ENCODE peak calls at places on chromosomes 13 and 19, in six cellular contexts. S is lower leg skin, H is BE2C, D is AG04450, Q is thoracic aorta, I is left lung. N is an unnamed sample.

GRCh38 chr13:65872448-65872847 is 1357.7 kb downstream of the PCDH9 start:
- DNase-seq in S (no peak), H (no peak), D (no peak), Q (no peak), I (no peak), N (no peak)

GRCh38 chr13:27549406-27549981 is 70.8 kb downstream of the LNX2 start:
- DNase-seq in S (no peak), H (no peak), D (no peak), Q (no peak), I (no peak), N (peak)

GRCh38 chr19:5308471-5309437 is 31.9 kb downstream of the PTPRS start:
- DNase-seq in S (peak), H (peak), D (peak), Q (peak), I (peak), N (peak)

GRCh38 chr13:85700909-85701308 is 98.3 kb downstream of the SLITRK6 start:
- DNase-seq in S (no peak), H (no peak), D (no peak), Q (no peak), I (no peak), N (peak)

GRCh38 chr19:58520257-58520599 is 618 bp upstream of the ZBTB45 start:
- DNase-seq in S (no peak), H (no peak), D (no peak), Q (no peak), I (no peak), N (no peak)

GRCh38 chr13:89212186-89212585 is 1541.0 kb downstream of the SLITRK5 start:
- DNase-seq in S (no peak), H (no peak), D (no peak), Q (no peak), I (no peak), N (no peak)

GRCh38 chr19:5115771-5116202 is 146.9 kb downstream of the KDM4B start:
- DNase-seq in S (no peak), H (no peak), D (no peak), Q (no peak), I (no peak), N (no peak)

GRCh38 chr19:17686592-17687042 is 1.5 kb downstream of the UNC13A start:
- DNase-seq in S (no peak), H (peak), D (no peak), Q (no peak), I (no peak), N (no peak)

GRCh38 chr13:38398810-38399493 is 49.3 kb downstream of the UFM1 start:
- DNase-seq in S (no peak), H (no peak), D (no peak), Q (no peak), I (no peak), N (peak)

GRCh38 chr13:112954488-112955270 is 14.3 kb upstream of the MCF2L start:
- DNase-seq in S (peak), H (no peak), D (no peak), Q (no peak), I (no peak), N (no peak)

GRCh38 chr19:56333506-56333905 is 18.9 kb upstream of the ZSCAN5A start:
- DNase-seq in S (no peak), H (peak), D (peak), Q (no peak), I (no peak), N (peak)

GRCh38 chr13:99446242-99446641 is 55.0 kb upstream of the TM9SF2 start:
- DNase-seq in S (no peak), H (no peak), D (no peak), Q (no peak), I (no peak), N (no peak)

GRCh38 chr13:113508531-113509254 is 18.2 kb upstream of the DCUN1D2 start:
- DNase-seq in S (peak), H (no peak), D (no peak), Q (no peak), I (peak), N (no peak)

GRCh38 chr19:13784731-13785452 is 10.4 kb upstream of the ZSWIM4 start:
- DNase-seq in S (peak), H (peak), D (no peak), Q (peak), I (peak), N (peak)

GRCh38 chr19:6551607-6552450 is 21.0 kb downstream of the TNFSF9 start:
- DNase-seq in S (no peak), H (peak), D (no peak), Q (no peak), I (peak), N (no peak)

GRCh38 chr19:28505134-28505533 is 707.8 kb downstream of the UQCRFS1 start:
- DNase-seq in S (peak), H (no peak), D (no peak), Q (no peak), I (no peak), N (no peak)

GRCh38 chr19:1648156-1648925 is 4.1 kb downstream of the TCF3 start:
- DNase-seq in S (no peak), H (no peak), D (no peak), Q (no peak), I (peak), N (no peak)

GRCh38 chr19:1646931-1647663 is 5.3 kb downstream of the TCF3 start:
- DNase-seq in S (no peak), H (peak), D (no peak), Q (no peak), I (peak), N (no peak)

GRCh38 chr19:1648926-1649541 is 3.4 kb downstream of the TCF3 start:
- DNase-seq in S (no peak), H (no peak), D (no peak), Q (no peak), I (peak), N (no peak)

GRCh38 chr19:1646149-1646930 is 6.1 kb downstream of the TCF3 start:
- DNase-seq in S (no peak), H (peak), D (no peak), Q (no peak), I (peak), N (no peak)

GRCh38 chr19:1647664-1648155 is 4.7 kb downstream of the TCF3 start:
- DNase-seq in S (no peak), H (no peak), D (no peak), Q (no peak), I (peak), N (no peak)
- H3K4me3 ChIP-seq in S (no peak), H (no peak), D (no peak), Q (no peak), I (no peak), N (no peak)

GRCh38 chr13:96065851-96066250 is 12.7 kb upstream of the UGGT2 start:
- DNase-seq in S (no peak), H (no peak), D (no peak), Q (no peak), I (no peak), N (no peak)
- TF ChIP-seq CTCF in S (no peak), H (peak), D (no peak), Q (no peak), I (no peak), N (no peak)

GRCh38 chr13:21583496-21583895 is 20.5 kb downstream of the MICU2 start:
- DNase-seq in S (no peak), H (peak), D (no peak), Q (no peak), I (no peak), N (no peak)

GRCh38 chr13:21584973-21585592 is 18.9 kb downstream of the MICU2 start:
- DNase-seq in S (no peak), H (no peak), D (no peak), Q (no peak), I (no peak), N (no peak)

GRCh38 chr13:21576424-21576823 is 27.5 kb downstream of the MICU2 start:
- DNase-seq in S (no peak), H (no peak), D (no peak), Q (no peak), I (no peak), N (no peak)

GRCh38 chr13:21579754-21580316 is 24.1 kb downstream of the MICU2 start:
- DNase-seq in S (no peak), H (no peak), D (no peak), Q (no peak), I (no peak), N (no peak)

DNA sequence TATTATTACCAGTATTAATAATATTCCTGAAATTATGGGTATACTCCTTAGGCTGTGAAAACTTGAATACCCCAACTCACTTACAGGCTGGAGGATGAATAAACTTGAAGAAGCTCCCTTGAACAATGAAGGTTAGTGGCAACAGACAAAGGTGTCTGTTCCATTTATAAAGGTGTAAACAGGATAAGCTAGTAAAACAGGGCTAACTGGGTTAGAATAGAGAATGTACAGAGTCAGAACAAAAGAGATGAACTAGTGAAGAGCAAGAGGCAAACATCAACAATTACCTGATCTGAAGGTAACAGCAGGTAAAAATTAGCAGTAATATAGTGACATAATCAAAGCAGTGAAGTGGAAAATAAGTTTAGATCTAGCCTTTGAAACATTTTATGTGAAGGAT is 23.2 kb downstream of the MICU2 start:
- DNase-seq in S (no peak), H (no peak), D (no peak), Q (no peak), I (no peak), N (peak)
- H3K4me3 ChIP-seq in S (no peak), H (no peak), D (no peak), Q (no peak), I (no peak), N (no peak)

GRCh38 chr19:35958660-35959039 is 22.5 kb downstream of the LRFN3 start:
- DNase-seq in S (no peak), H (no peak), D (no peak), Q (no peak), I (no peak), N (no peak)

GRCh38 chr19:35955881-35956634 is 19.9 kb downstream of the LRFN3 start:
- DNase-seq in S (no peak), H (no peak), D (no peak), Q (no peak), I (no peak), N (no peak)

GRCh38 chr19:35960432-35960972 is 24.3 kb downstream of the LRFN3 start:
- DNase-seq in S (no peak), H (no peak), D (no peak), Q (no peak), I (no peak), N (no peak)

GRCh38 chr19:35959968-35960320 is 23.8 kb downstream of the LRFN3 start:
- DNase-seq in S (no peak), H (no peak), D (no peak), Q (no peak), I (no peak), N (no peak)

DNA sequence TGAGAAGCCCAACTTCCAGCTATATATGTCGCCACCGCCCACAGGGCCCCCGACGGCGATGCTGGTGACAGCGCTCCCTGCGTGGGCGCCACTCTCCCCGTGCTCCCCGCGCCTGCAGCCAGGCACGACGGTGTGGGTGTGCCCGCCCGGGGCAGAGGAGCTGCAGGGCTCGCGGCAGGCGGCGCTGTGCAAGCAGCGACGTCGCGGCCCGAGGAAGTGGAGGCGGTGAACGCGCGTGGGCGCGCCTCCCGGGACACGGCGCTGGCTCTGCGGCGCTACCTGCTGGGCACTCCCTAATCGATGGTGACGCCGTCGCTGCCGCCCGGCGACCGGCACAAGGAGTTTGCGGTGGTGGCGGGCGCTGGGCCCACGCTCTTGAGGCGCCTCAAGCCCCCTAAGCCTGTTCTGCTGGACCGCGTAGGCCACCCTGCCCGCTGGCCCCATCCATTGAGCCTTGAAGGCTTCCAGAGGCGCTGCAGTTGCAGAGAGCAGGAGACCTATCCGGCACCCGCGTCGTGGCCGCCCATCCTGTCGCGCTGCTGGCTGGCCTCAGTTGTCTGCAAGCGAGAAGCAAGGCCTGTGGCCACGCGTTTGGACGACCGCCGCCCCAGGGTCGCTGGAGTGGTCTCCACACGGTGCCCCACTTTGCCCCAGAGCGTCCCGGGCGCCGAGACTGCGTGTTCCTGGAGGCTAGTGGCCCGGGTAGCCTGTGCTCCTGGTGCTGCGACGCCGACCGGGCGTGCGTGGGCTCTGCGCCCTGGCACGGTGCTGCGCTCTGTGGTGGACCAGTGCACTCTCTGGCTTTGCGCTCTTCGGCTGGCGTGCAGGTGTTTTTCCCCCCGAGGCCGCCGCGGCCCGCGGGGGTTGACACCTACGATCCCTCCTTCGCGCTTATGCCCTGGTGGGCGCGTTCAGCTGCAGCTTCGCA is 23.1 kb downstream of the LRFN3 start:
- DNase-seq in S (no peak), H (peak), D (no peak), Q (no peak), I (peak), N (no peak)
- TF ChIP-seq CTCF in S (no peak), H (peak), D (peak), Q (no peak), I (peak), N (no peak)

DNA sequence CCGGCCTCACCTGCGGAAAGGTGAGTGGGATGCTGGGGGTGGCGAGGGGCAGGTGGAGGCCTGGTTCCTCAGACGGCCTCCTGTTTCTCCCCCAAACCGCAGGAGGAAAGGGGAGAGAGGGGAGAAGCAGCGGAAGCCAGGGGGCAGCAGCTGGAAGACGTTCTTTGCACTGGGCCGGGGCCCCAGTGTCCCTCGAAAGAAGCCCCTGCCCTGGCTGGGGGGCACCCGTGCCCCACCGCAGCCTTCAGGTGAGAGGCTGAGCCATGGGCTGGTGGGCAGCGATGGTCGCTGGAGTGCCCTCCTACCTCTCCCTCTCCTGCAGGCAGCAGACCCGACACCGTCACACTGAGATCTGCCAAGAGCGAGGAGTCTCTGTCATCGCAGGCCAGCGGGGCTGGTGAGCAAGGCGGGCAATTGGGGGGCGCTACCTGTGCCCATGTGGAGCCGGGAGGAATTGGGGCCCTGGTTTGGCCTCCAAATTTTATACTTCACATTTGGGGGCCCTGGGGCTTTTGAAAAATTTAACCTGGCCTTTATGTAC is 9.8 kb downstream of the ARHGAP33 start:
- DNase-seq in S (no peak), H (no peak), D (no peak), Q (no peak), I (no peak), N (no peak)
- H3K4me3 ChIP-seq in S (no peak), H (no peak), D (no peak), Q (no peak), I (no peak), N (no peak)

GRCh38 chr13:71830736-71831135 is 36.3 kb downstream of the DACH1 start:
- DNase-seq in S (no peak), H (no peak), D (no peak), Q (no peak), I (no peak), N (no peak)

GRCh38 chr13:71828117-71828516 is 38.9 kb downstream of the DACH1 start:
- DNase-seq in S (no peak), H (no peak), D (no peak), Q (no peak), I (no peak), N (no peak)

GRCh38 chr13:71831716-71832115 is 35.3 kb downstream of the DACH1 start:
- DNase-seq in S (no peak), H (no peak), D (no peak), Q (no peak), I (no peak), N (no peak)

GRCh38 chr13:71829542-71829941 is 37.5 kb downstream of the DACH1 start:
- DNase-seq in S (no peak), H (no peak), D (no peak), Q (no peak), I (no peak), N (no peak)

GRCh38 chr13:71828564-71828963 is 38.4 kb downstream of the DACH1 start:
- DNase-seq in S (no peak), H (no peak), D (no peak), Q (no peak), I (no peak), N (no peak)
- TF ChIP-seq CTCF in S (no peak), H (no peak), D (no peak), Q (no peak), I (no peak), N (no peak)

GRCh38 chr13:110561335-110562033 is at the start of gene RAB20:
- DNase-seq in S (peak), H (peak), D (peak), Q (peak), I (peak), N (peak)

GRCh38 chr13:110560606-110561334 is 752 bp downstream of the RAB20 start:
- DNase-seq in S (no peak), H (no peak), D (no peak), Q (no peak), I (no peak), N (peak)

GRCh38 chr13:110559429-110559943 is 2.0 kb downstream of the RAB20 start:
- DNase-seq in S (peak), H (no peak), D (no peak), Q (no peak), I (peak), N (no peak)

GRCh38 chr13:110557610-110558305 is 3.8 kb downstream of the RAB20 start:
- DNase-seq in S (no peak), H (no peak), D (no peak), Q (no peak), I (peak), N (no peak)

GRCh38 chr13:110559986-110560385 is 1.5 kb downstream of the RAB20 start:
- DNase-seq in S (no peak), H (no peak), D (no peak), Q (no peak), I (no peak), N (peak)
- H3K4me3 ChIP-seq in S (no peak), H (no peak), D (peak), Q (peak), I (peak), N (no peak)

DNA sequence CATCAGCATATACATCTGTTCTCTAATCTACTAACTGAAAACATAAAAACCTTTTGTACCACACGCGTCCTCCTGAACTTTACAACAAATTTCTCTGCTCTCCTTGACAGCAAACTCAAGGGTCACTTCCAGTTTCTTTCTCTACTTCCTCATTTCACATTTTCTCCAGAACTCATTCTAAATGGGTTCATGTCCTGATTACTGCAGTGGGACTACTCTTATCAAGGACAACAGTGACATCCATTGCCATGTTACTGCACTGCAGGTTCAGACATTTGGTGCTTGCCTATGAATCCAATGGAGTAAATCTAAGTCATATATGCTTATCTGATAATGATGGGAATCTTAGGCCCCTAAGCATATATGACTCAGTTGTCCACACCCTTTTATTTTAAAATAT is 35.3 kb downstream of the FPR3 start:
- DNase-seq in S (no peak), H (no peak), D (no peak), Q (no peak), I (no peak), N (peak)
- TF ChIP-seq CTCF in S (no peak), H (no peak), D (no peak), Q (no peak), I (peak), N (no peak)

DNA sequence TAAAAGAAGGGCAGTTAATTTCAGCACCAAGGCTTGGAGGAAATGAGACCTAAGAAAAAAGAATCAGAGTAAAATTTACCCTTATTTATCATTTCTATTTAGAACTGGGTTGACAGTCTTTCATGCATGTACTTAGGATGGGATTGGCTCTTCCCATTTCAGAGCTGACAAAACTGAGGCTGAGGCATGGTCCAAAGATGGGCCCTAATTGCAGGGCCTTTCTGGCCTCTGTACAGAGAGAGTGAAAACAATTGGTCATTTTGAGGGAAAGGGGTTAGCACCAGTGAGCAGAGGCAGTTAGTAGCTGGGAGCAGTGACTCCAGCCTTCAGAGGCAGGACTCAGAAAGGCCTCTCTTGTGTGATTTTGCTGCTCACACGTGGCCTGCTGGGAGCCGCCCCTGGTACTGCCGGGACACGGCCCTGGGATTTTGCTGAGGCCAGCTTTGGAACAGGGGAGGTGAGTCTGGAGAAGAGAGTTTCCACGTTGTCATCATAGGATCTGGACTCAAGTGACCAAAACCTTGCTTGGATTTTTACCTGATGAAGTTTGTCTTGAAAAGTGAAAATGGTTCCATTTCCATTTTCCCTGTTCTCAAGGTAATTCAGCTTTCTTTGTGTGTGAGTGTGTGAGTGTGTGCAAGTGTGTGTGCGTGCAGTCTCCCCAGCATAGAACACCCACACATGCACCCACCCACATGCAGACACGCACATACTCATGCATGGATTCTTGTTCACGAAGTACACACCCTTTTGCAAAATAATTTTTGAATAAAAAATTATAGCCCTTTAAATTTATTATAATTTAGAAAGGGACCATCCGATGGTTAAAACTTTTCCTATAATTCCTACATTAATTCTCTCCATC is at the start of gene ZNF536:
- DNase-seq in S (peak), H (no peak), D (no peak), Q (no peak), I (no peak), N (no peak)
- H3K4me3 ChIP-seq in S (no peak), H (no peak), D (no peak), Q (no peak), I (no peak), N (no peak)